ENCODE peak calls at places on chromosomes 16 and 17, in six cellular contexts. Y is activated B cell treated with CpG ODN at 0.5 μM for 24 hours; T is cardiac muscle cell; O is stimulated activated CD4-positive, alpha-beta T cell treated with anti-CD3 and anti-CD28 coated beads, Interleukin-15, amount 100 ng/mL, for 24 hours; W is hippocampal formation; P is stimulated activated CD8-positive, alpha-beta memory T cell treated with anti-CD3 and anti-CD28 coated beads, Interleukin-7, amount 100 ng/mL, for 24 hours. C is an unnamed sample.

GRCh38 chr16:495127-495748 is 32.3 kb upstream of the CAPN15 start:
- DNase-seq in T (peak; percentile 29), Y (no peak), W (no peak), P (no peak), O (peak; percentile 21), C (no peak)

GRCh38 chr17:17305282-17305801 is 2.2 kb downstream of the NT5M start:
- DNase-seq in O (peak; percentile 63), W (no peak), Y (no peak), P (no peak), T (peak; percentile 36), C (no peak)

GRCh38 chr16:67198238-67198734 is 645 bp upstream of the ELMO3 start:
- DNase-seq in O (peak; percentile 44), W (peak; percentile 17), P (no peak), Y (no peak), T (peak; percentile 15), C (no peak)

GRCh38 chr16:57245472-57246113 is 534 bp downstream of the ARL2BP start:
- DNase-seq in P (no peak), Y (no peak), W (no peak), O (peak; percentile 43), T (peak; percentile 28), C (no peak)

GRCh38 chr17:82613283-82614094 is 34.8 kb downstream of the WDR45B start:
- DNase-seq in T (peak; percentile 92), O (no peak), W (no peak), Y (no peak), P (no peak), C (no peak)

GRCh38 chr17:44155488-44155887 is 13.8 kb downstream of the HROB start:
- DNase-seq in O (no peak), W (no peak), P (no peak), T (no peak), Y (no peak), C (no peak)

GRCh38 chr16:57016831-57017230 is 27.5 kb downstream of the NLRC5 start:
- DNase-seq in W (no peak), T (no peak), O (no peak), Y (no peak), P (no peak), C (no peak)

GRCh38 chr17:57637668-57638010 is 107.5 kb downstream of the CCDC182 start:
- DNase-seq in O (no peak), W (no peak), T (no peak), P (no peak), Y (no peak), C (no peak)

GRCh38 chr17:38444151-38444550 is 15.9 kb downstream of the ARHGAP23 start:
- DNase-seq in P (peak; percentile 22), W (peak; percentile 67), O (peak; percentile 74), T (peak; percentile 82), Y (peak; percentile 40), C (peak; percentile 79)

GRCh38 chr16:84618428-84619102 is 687 bp upstream of the COTL1 start:
- DNase-seq in W (no peak), O (no peak), Y (no peak), P (no peak), T (no peak), C (no peak)

GRCh38 chr16:63289834-63290460 is 1253.7 kb upstream of the CDH8 start:
- DNase-seq in P (no peak), Y (no peak), T (peak; percentile 75), O (peak; percentile 2), W (peak; percentile 36), C (peak; percentile 54)

GRCh38 chr17:76570877-76571471 is 14.7 kb downstream of the ST6GALNAC2 start:
- DNase-seq in W (no peak), Y (no peak), P (no peak), T (no peak), O (no peak), C (no peak)

GRCh38 chr16:57609541-57610401 is 18.7 kb upstream of the ADGRG1 start:
- DNase-seq in Y (no peak), T (no peak), P (peak; percentile 46), O (peak; percentile 87), W (peak; percentile 54), C (no peak)

GRCh38 chr17:71338396-71338795 is 782.4 kb upstream of the SOX9 start:
- DNase-seq in P (no peak), Y (no peak), O (no peak), W (no peak), T (no peak), C (peak; percentile 13)

GRCh38 chr17:49252148-49252682 is 21.6 kb upstream of the PHOSPHO1 start:
- DNase-seq in T (peak; percentile 19), P (no peak), W (no peak), Y (no peak), O (no peak), C (no peak)

GRCh38 chr16:11613381-11614303 is 26.9 kb upstream of the LITAF start:
- DNase-seq in P (no peak), W (no peak), T (no peak), O (no peak), Y (no peak), C (no peak)

GRCh38 chr17:79097226-79098055 is 22.8 kb downstream of the ENGASE start:
- DNase-seq in T (no peak), Y (no peak), W (no peak), O (peak; percentile 10), P (no peak), C (no peak)

GRCh38 chr17:35359396-35359795 is 14.0 kb downstream of the SLFN11 start:
- DNase-seq in Y (no peak), T (peak; percentile 42), P (no peak), O (no peak), W (no peak), C (no peak)

GRCh38 chr17:18139949-18140348 is 31.4 kb downstream of the MYO15A start:
- DNase-seq in P (no peak), W (no peak), O (no peak), T (no peak), Y (no peak), C (no peak)

GRCh38 chr17:81135503-81136283 is 29.6 kb upstream of the PVALEF start:
- DNase-seq in P (no peak), Y (no peak), T (no peak), W (peak; percentile 39), O (no peak), C (no peak)

GRCh38 chr17:81391964-81392908 is 3.0 kb upstream of the BAHCC1 start:
- DNase-seq in Y (no peak), T (peak; percentile 62), P (no peak), O (no peak), W (peak; percentile 22), C (no peak)

GRCh38 chr16:64364894-64365293 is 757.0 kb downstream of the CDH11 start:
- DNase-seq in Y (no peak), O (no peak), W (no peak), P (no peak), T (no peak), C (no peak)

GRCh38 chr16:49564577-49565224 is 191.1 kb downstream of the C16orf78 start:
- DNase-seq in W (no peak), P (no peak), T (no peak), O (no peak), Y (no peak), C (no peak)

GRCh38 chr16:22699356-22699755 is 114.6 kb upstream of the HS3ST2 start:
- DNase-seq in W (no peak), Y (no peak), T (no peak), P (no peak), O (no peak), C (no peak)

GRCh38 chr17:45131616-45132301 is 556 bp downstream of the PLCD3 start:
- DNase-seq in Y (peak; percentile 60), T (peak; percentile 73), P (no peak), W (no peak), O (peak; percentile 71), C (no peak)

GRCh38 chr17:14058051-14058450 is 11.3 kb upstream of the COX10 start:
- DNase-seq in W (no peak), P (no peak), T (no peak), Y (no peak), O (no peak), C (no peak)

GRCh38 chr17:46972346-46972745 is 6.7 kb downstream of the RPRML start:
- DNase-seq in W (no peak), T (no peak), O (no peak), Y (no peak), P (no peak), C (no peak)

GRCh38 chr17:28177351-28177750 is 134.9 kb downstream of the NLK start:
- DNase-seq in W (no peak), Y (no peak), P (no peak), O (no peak), T (no peak), C (no peak)

GRCh38 chr16:49754495-49755290 is 101.2 kb downstream of the ZNF423 start:
- DNase-seq in O (no peak), T (peak; percentile 37), P (no peak), Y (no peak), W (no peak), C (no peak)

GRCh38 chr17:43900858-43901754 is 6.2 kb downstream of the MPP2 start:
- DNase-seq in Y (no peak), W (no peak), P (no peak), T (no peak), O (no peak), C (no peak)

GRCh38 chr17:64982139-64982802 is 63.0 kb upstream of the LRRC37A3 start:
- DNase-seq in Y (no peak), W (no peak), O (no peak), P (no peak), T (no peak), C (no peak)

GRCh38 chr17:22505660-22506059 is 813.3 kb downstream of the KCNJ18 start:
- DNase-seq in W (no peak), P (no peak), T (no peak), O (no peak), Y (no peak), C (no peak)

GRCh38 chr17:45942284-45942683 is 47.9 kb downstream of the MAPT start:
- DNase-seq in Y (no peak), W (peak; percentile 97), P (no peak), O (no peak), T (no peak), C (peak; percentile 98)

GRCh38 chr17:36131436-36131835 is 27.8 kb downstream of the CCL4 start:
- DNase-seq in W (no peak), P (no peak), O (no peak), T (no peak), Y (no peak), C (no peak)

C was measured in putamen.